ENCODE peak calls at places on chromosomes 13 and 19, in five cellular contexts. M, Q, C, H and P are unnamed samples.

GRCh38 chr13:31965361-31966066 is 66.1 kb upstream of the FRY start:
- DNase-seq in M (no peak), Q (no peak), C (no peak), H (no peak), P (no peak)

GRCh38 chr19:1007399-1007745 is 7.2 kb downstream of the GRIN3B start:
- DNase-seq in M (no peak), Q (no peak), C (no peak), H (no peak), P (no peak)

GRCh38 chr19:13817615-13818371 is 22.6 kb downstream of the ZSWIM4 start:
- DNase-seq in M (no peak), Q (peak; percentile 56), C (no peak), H (peak; percentile 25), P (no peak)

GRCh38 chr13:79631260-79631659 is 150.3 kb downstream of the NDFIP2 start:
- DNase-seq in M (peak; percentile 51), Q (no peak), C (peak; percentile 87), H (no peak), P (no peak)

GRCh38 chr19:45440873-45441654 is 17.3 kb upstream of the ERCC1 start:
- DNase-seq in M (no peak), Q (no peak), C (peak; percentile 60), H (no peak), P (no peak)

GRCh38 chr19:42497492-42498226 is 30.6 kb downstream of the CEACAM1 start:
- DNase-seq in M (no peak), Q (no peak), C (no peak), H (no peak), P (no peak)

GRCh38 chr19:36436531-36436930 is 18.1 kb upstream of the ZFP82 start:
- DNase-seq in M (no peak), Q (no peak), C (no peak), H (no peak), P (no peak)

GRCh38 chr19:3881272-3882040 is 971 bp downstream of the ATCAY start:
- DNase-seq in M (no peak), Q (no peak), C (no peak), H (no peak), P (no peak)

GRCh38 chr13:46617885-46618284 is 64.9 kb downstream of the LRCH1 start:
- DNase-seq in M (no peak), Q (no peak), C (no peak), H (no peak), P (no peak)

GRCh38 chr13:98308525-98308911 is 131.4 kb upstream of the RNF113B start:
- DNase-seq in M (no peak), Q (no peak), C (no peak), H (no peak), P (no peak)

GRCh38 chr13:100532090-100532766 is 56.4 kb downstream of the GGACT start:
- DNase-seq in M (no peak), Q (no peak), C (no peak), H (no peak), P (peak; percentile 54)

GRCh38 chr19:4597278-4597974 is 37.9 kb upstream of the SEMA6B start:
- DNase-seq in M (no peak), Q (no peak), C (no peak), H (no peak), P (no peak)

GRCh38 chr13:24678151-24678550 is 2.1 kb upstream of the ATP12A start:
- DNase-seq in M (no peak), Q (no peak), C (no peak), H (no peak), P (no peak)

GRCh38 chr13:98972627-98973026 is 5.2 kb downstream of the DOCK9 start:
- DNase-seq in M (no peak), Q (no peak), C (peak; percentile 91), H (no peak), P (no peak)

GRCh38 chr13:95355491-95355890 is 54.2 kb upstream of the ABCC4 start:
- DNase-seq in M (no peak), Q (no peak), C (peak; percentile 63), H (no peak), P (no peak)

GRCh38 chr13:100610399-100611347 is 22.1 kb upstream of the GGACT start:
- DNase-seq in M (no peak), Q (no peak), C (no peak), H (no peak), P (no peak)

GRCh38 chr13:95870421-95870820 is 182.8 kb downstream of the UGGT2 start:
- DNase-seq in M (no peak), Q (no peak), C (no peak), H (no peak), P (no peak)

GRCh38 chr13:40916207-40916998 is 102.7 kb downstream of the ELF1 start:
- DNase-seq in M (no peak), Q (no peak), C (no peak), H (no peak), P (no peak)

GRCh38 chr19:45027371-45027770 is 11.5 kb upstream of the CLASRP start:
- DNase-seq in M (no peak), Q (no peak), C (no peak), H (no peak), P (no peak)

GRCh38 chr13:99185606-99186005 is 15.0 kb upstream of the UBAC2 start:
- DNase-seq in M (no peak), Q (no peak), C (no peak), H (no peak), P (no peak)

GRCh38 chr13:32031025-32031814 is at the start of gene FRY:
- DNase-seq in M (no peak), Q (peak; percentile 79), C (peak; percentile 42), H (peak; percentile 40), P (peak; percentile 69)

GRCh38 chr19:55178781-55179569 is 1.1 kb downstream of the SYT5 start:
- DNase-seq in M (peak; percentile 54), Q (peak; percentile 58), C (peak; percentile 92), H (peak; percentile 95), P (no peak)

GRCh38 chr19:10193666-10194499 is 870 bp downstream of the DNMT1 start:
- DNase-seq in M (no peak), Q (no peak), C (peak; percentile 44), H (peak; percentile 27), P (peak; percentile 59)

GRCh38 chr13:109949395-109949794 is 163.0 kb upstream of the IRS2 start:
- DNase-seq in M (no peak), Q (no peak), C (no peak), H (no peak), P (no peak)

GRCh38 chr19:661427-662196 is 1.4 kb downstream of the RNF126 start:
- DNase-seq in M (no peak), Q (peak; percentile 31), C (no peak), H (peak; percentile 75), P (no peak)

GRCh38 chr13:74145249-74145970 is 11.2 kb upstream of the KLF12 start:
- DNase-seq in M (no peak), Q (no peak), C (no peak), H (no peak), P (no peak)

DNA sequence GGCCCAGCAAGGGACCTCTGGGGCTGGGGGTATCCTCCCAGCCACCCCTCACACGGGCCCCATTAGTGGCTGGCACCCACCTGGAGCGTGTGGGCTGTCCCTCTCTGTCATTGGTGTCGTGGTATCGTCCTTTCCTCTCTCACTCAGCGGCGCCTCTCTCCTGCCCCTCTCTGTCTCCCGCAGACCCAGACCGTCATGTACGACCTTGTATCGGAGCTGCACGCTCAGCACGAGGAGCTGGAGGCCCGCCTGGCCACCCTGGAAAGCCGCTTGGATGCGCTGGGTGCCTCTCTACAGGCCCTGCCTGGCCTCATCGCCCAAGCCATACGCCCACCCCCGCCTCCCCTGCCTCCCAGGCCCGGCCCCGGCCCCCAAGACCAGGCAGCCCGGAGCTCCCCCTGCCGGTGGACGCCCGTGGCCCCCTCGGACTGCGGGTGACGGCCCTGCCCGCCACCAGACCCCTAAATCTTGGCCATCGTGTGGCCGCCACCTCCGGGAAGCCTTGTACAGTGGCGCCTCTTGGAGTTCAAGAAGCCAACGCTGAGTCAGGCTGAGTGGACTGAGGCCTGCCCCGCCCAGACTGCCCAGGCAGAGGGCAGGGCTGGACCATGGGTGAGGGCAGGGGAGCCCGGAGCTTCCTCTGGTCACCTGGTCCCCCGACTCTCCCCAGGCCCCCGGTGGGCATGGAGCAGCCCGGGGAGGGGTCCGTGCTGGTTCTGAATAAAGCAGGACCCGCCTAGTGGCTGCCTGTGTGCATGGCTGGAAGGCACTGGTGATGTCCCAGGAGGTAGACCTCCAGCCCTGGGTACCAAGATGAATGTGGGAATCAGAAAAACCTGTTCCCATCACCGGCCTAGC is 9.8 kb upstream of the ARRDC2 start:
- DNase-seq in M (no peak), Q (no peak), C (no peak), H (no peak), P (no peak)
- TF ChIP-seq CTCF in M (peak; percentile 86), Q (peak; percentile 32), C (peak; percentile 10), H (no peak), P (no peak)

DNA sequence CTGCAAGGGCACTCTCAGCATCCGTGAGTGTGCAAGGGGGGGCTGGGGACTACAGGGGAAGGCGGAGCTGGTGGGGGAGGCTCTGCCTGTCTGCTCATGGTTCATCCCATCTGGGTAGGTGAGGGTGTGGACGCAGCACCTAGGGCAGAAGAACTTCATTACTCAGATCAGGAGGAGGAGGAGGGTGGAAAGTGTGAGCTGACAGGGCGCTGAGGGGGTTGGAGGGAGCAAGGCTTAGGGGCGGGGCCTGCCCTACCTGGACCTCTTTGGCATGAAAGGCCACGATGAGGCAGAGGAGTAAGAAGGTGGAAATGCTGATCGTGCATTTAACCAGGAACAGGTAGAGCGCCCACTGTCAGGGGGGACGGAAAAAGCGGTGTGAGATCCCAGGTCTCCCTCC is 4.5 kb downstream of the KCNN4 start:
- DNase-seq in M (no peak), Q (no peak), C (no peak), H (no peak), P (no peak)
- H3K4me3 ChIP-seq in M (no peak overlapping the region), Q (no peak overlapping the region), C (no peak overlapping the region), H (no peak overlapping the region), P (no peak overlapping the region)

DNA sequence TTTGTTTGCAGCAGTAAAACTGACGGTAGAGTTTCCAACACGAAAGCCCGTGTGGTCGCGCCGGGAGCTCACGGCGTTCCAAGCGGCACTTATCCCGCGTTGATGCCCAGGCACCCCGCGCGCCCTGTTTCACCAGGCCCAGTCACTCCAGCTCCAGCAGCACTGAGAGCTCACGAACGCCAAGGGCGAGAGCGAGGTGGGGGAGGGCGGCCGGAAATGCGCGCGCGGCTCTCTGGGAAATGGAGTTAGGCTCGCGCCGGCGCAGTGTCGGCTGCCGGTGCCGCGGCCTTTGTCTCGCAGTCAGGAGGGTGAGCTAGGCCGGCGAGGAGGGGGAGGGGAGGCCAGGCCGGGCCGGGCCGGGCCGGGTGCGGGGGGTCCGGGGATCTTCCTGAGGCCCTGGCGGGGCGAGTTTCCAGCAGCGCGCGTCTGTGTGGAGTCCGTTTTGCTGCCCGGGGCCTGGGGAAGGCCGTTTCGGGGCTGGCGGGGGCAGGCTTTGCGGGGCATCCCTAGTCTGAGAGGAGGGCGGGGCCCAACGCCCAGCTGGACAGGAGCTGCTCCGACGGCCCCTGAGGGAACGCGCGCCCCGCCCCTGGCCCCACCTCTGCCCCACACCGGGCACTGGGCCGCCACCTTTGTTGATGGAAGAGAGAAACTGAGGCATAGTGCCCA is at the start of gene ZNF135:
- DNase-seq in M (no peak), Q (peak; percentile 95), C (peak; percentile 86), H (peak; percentile 64), P (peak; percentile 87)
- H3K27ac ChIP-seq in M (no peak within 1 kb of the TSS), Q (peak within 1 kb of the TSS; percentile 95), C (peak within 1 kb of the TSS; percentile 87), H (peak within 1 kb of the TSS; percentile 37), P (peak within 1 kb of the TSS; percentile 93)

DNA sequence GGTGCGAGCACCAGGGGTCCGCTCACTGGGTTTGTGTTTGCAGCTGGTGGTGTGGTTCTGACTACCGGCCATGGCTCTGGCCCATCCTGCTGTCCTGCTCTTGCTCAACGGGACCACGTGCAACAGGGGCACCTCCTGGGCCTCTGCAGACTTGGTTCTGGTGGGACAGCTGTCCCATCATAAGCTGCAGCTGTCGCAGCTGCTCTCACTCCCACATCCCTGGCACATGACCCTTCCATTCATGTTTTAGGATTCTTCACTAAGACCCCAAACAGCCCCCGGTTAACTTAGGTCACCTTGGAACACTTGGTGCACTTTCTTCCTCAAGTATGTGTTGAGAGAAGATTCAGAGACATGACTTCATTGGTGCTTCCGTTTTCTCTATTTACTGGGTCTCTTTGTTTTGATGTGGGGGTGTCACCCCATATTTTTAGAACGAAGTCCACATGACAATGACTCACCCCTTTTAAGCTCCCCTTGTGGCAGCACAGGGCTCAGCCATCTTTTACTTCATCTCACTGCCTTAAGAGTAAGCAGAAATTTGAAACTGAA is 68.4 kb upstream of the ARHGEF7 start:
- DNase-seq in M (no peak), Q (peak; percentile 57), C (no peak), H (no peak), P (peak; percentile 58)
- TF ChIP-seq CTCF in M (no peak), Q (peak; percentile 31), C (no peak), H (no peak), P (peak; percentile 24)